ENCODE peak calls at places on chromosomes 1 and 21, in four cellular contexts. H is GM23338, R is left ventricle myocardium inferior, Q is heart left ventricle. W is an unnamed sample.

GRCh38 chr1:29521846-29522580 is 285.7 kb downstream of the PTPRU start:
- DNase-seq in H (no peak), R (no peak), Q (no peak), W (no peak)

GRCh38 chr1:227749916-227750710 is 14.9 kb downstream of the SNAP47 start:
- DNase-seq in H (no peak), R (no peak), Q (peak), W (no peak)

GRCh38 chr1:229563701-229564100 is 5.2 kb upstream of the ABCB10 start:
- DNase-seq in H (no peak), R (no peak), Q (peak), W (no peak)

GRCh38 chr1:246142320-246142893 is 364.7 kb downstream of the SMYD3 start:
- DNase-seq in H (no peak), R (no peak), Q (no peak), W (peak)

GRCh38 chr21:38434913-38435533 is 63.3 kb downstream of the ERG start:
- DNase-seq in H (no peak), R (no peak), Q (no peak), W (peak)

GRCh38 chr1:156090822-156091188 is 8.5 kb upstream of the MEX3A start:
- DNase-seq in H (peak), R (peak), Q (peak), W (peak)

GRCh38 chr1:25757151-25757845 is 42.7 kb upstream of the SELENON start:
- DNase-seq in H (no peak), R (no peak), Q (no peak), W (no peak)

GRCh38 chr1:16371725-16372124 is 4.7 kb downstream of the SZRD1 start:
- DNase-seq in H (no peak), R (no peak), Q (no peak), W (peak)

GRCh38 chr21:43950936-43951335 is 61.2 kb upstream of the TRAPPC10 start:
- DNase-seq in H (no peak), R (no peak), Q (no peak), W (no peak)

GRCh38 chr21:37082856-37083611 is 10.0 kb downstream of the TTC3 start:
- DNase-seq in H (no peak), R (no peak), Q (no peak), W (no peak)

GRCh38 chr21:45497846-45498645 is 44.2 kb downstream of the SLC19A1 start:
- DNase-seq in H (no peak), R (peak), Q (no peak), W (no peak)

GRCh38 chr1:72109916-72110315 is 172.4 kb downstream of the NEGR1 start:
- DNase-seq in H (no peak), R (no peak), Q (no peak), W (no peak)

GRCh38 chr1:175822575-175822974 is 79.2 kb upstream of the TNR start:
- DNase-seq in H (no peak), R (no peak), Q (no peak), W (peak)

GRCh38 chr21:34815831-34816700 is 147.3 kb downstream of the CLIC6 start:
- DNase-seq in H (no peak), R (no peak), Q (no peak), W (no peak)

GRCh38 chr1:11982010-11982392 is 1.8 kb downstream of the MFN2 start:
- DNase-seq in H (peak), R (no peak), Q (no peak), W (no peak)

GRCh38 chr21:44918107-44918470 is 2.6 kb downstream of the ITGB2 start:
- DNase-seq in H (no peak), R (no peak), Q (no peak), W (no peak)

GRCh38 chr1:193190096-193190744 is 3.8 kb upstream of the B3GALT2 start:
- DNase-seq in H (no peak), R (no peak), Q (no peak), W (peak)

GRCh38 chr1:41513388-41513745 is 28.9 kb upstream of the EDN2 start:
- DNase-seq in H (peak), R (no peak), Q (no peak), W (no peak)
- TF ChIP-seq CTCF in H (peak), R (peak), Q (no peak), W (peak)

DNA sequence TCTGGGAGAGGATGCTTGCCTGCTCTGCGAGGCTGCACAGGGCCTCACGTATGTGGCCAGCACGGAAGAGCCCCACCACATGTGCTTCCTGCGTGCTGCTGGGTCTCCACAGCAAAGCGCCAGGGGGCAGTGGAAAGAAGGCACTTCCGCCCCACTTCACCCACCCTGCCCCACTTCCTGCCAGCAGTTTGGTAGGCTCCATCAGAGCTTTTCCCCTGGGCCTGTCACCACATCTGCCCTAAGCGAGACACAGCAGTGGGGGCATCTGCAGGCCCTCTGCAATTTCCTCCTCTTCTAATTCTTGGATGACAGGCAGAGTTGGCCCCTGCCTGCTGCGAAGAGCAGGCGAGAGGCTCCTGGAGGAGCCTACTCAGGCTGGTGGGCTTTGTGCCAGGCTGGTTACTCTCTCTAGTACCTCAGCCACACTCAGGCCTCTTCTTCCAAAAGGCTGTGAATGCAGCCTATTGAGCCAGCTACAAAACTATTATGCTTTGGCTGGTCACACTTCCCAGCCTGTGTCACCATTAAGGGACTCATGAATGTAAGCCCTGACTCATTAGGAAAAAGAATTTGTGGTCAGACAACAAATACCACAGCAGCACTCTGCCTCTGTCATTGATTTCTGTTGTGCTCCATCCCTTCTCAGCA is 25.0 kb downstream of the CD244 start:
- DNase-seq in H (no peak), R (peak), Q (peak), W (no peak)
- TF ChIP-seq CTCF in H (no peak), R (no peak), Q (no peak), W (no peak)

GRCh38 chr1:39173995-39174380 is 30.5 kb upstream of the MACF1 start:
- DNase-seq in H (no peak), R (no peak), Q (no peak), W (no peak)

GRCh38 chr1:39170731-39171375 is 33.6 kb upstream of the MACF1 start:
- DNase-seq in H (peak), R (no peak), Q (no peak), W (no peak)

GRCh38 chr1:39174400-39175081 is 30.0 kb upstream of the MACF1 start:
- DNase-seq in H (no peak), R (no peak), Q (no peak), W (no peak)

GRCh38 chr1:39177641-39178040 is 26.9 kb upstream of the MACF1 start:
- DNase-seq in H (no peak), R (no peak), Q (no peak), W (no peak)

DNA sequence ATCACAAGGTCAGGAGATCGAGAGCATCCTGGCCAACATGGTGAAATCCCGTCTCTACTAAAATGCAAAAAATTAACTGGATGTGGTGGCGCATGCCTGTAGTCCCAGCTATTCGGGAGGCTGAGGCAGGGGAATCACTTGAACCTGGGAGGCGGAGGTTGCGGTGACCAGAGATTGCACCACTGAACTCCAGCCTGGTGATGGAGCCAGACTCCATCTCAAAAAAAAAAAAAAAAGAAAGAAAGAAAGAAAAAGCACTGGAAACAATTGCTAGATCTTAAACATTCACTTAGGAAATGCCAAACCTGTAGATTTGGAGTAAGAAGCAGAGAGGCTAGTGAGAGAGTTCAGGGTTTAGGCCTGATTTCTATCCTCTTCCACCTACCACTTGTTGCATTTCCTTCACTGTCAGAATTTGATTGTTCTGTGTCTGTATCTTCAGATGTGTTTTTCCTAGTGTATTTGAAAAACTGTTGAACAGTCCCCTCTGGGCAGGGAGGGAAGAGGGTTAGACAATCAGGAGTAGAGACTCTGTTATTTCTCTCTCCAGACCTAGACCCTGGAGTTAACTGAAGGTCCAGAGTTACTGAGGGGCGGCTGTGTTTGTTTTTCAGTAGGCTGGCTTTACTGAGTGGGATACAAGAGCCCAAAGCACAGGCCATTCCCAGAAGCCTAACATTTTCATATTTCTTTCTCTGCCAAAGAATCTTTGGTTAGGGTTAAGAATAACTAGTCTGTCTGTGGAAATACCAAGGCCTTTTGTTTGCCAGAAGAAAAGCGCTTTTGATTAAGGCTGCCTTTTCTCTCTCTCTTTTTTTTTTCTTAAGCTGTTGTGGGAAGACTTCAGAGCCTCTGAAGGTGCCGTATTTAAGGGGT is 31.1 kb upstream of the MACF1 start:
- DNase-seq in H (no peak), R (no peak), Q (no peak), W (no peak)
- TF ChIP-seq CTCF in H (peak), R (no peak), Q (no peak), W (peak)

GRCh38 chr1:157450106-157450505 is 102.2 kb downstream of the FCRL5 start:
- DNase-seq in H (no peak), R (no peak), Q (no peak), W (no peak)

GRCh38 chr1:157448666-157449065 is 103.6 kb downstream of the FCRL5 start:
- DNase-seq in H (no peak), R (no peak), Q (no peak), W (no peak)
- TF ChIP-seq CTCF in H (no peak), R (no peak), Q (no peak), W (no peak)

GRCh38 chr1:59186656-59187055 is 110.2 kb upstream of the FGGY start:
- DNase-seq in H (no peak), R (no peak), Q (no peak), W (no peak)
- TF ChIP-seq CTCF in H (no peak), R (no peak), Q (no peak), W (no peak)

GRCh38 chr1:46532498-46533178 is 18.8 kb downstream of the KNCN start:
- DNase-seq in H (peak), R (peak), Q (peak), W (no peak)

GRCh38 chr1:46533179-46533864 is 18.1 kb downstream of the KNCN start:
- DNase-seq in H (peak), R (peak), Q (no peak), W (no peak)

GRCh38 chr1:46537651-46538050 is 13.8 kb downstream of the KNCN start:
- DNase-seq in H (no peak), R (no peak), Q (no peak), W (no peak)

GRCh38 chr1:46536527-46536926 is 14.9 kb downstream of the KNCN start:
- DNase-seq in H (no peak), R (no peak), Q (no peak), W (no peak)

GRCh38 chr1:46535063-46535462 is 16.4 kb downstream of the KNCN start:
- DNase-seq in H (peak), R (no peak), Q (no peak), W (peak)
- TF ChIP-seq CTCF in H (peak), R (peak), Q (peak), W (peak)

W was measured in MCF 10A.